ENCODE peak calls at places on chromosomes 13 and 19, in ten cellular contexts. One of them, this sample, is unnamed.
A peak's percentile ranks its signal among the peaks of the same experiment; 100 is the strongest.

GRCh38 chr13:113148940-113149503 is 9.4 kb upstream of the PROZ start:
- DNase-seq in cardiac muscle cell: no peak
- DNase-seq in GM23338: no peak
- DNase-seq in AG09309: no peak
- DNase-seq in lung: no peak
- DNase-seq in GM10248: no peak
- DNase-seq in cardiac fibroblast: no peak
- DNase-seq in mesothelial cell of epicardium: no peak
- DNase-seq in pancreas: no peak
- DNase-seq in H9: peak; percentile 22
- DNase-seq in this sample: no peak

GRCh38 chr19:51140441-51140840 is 1.7 kb upstream of the SIGLEC7 start:
- DNase-seq in cardiac muscle cell: no peak
- DNase-seq in GM23338: peak; percentile 47
- DNase-seq in AG09309: no peak
- DNase-seq in lung: no peak
- DNase-seq in GM10248: no peak
- DNase-seq in cardiac fibroblast: no peak
- DNase-seq in mesothelial cell of epicardium: no peak
- DNase-seq in pancreas: no peak
- DNase-seq in H9: peak; percentile 52
- DNase-seq in this sample: no peak

GRCh38 chr19:50331187-50332013 is 2.2 kb upstream of the KCNC3 start:
- DNase-seq in cardiac muscle cell: no peak
- DNase-seq in GM23338: peak; percentile 94
- DNase-seq in AG09309: no peak
- DNase-seq in lung: no peak
- DNase-seq in GM10248: peak; percentile 22
- DNase-seq in cardiac fibroblast: no peak
- DNase-seq in mesothelial cell of epicardium: no peak
- DNase-seq in pancreas: peak; percentile 34
- DNase-seq in H9: peak; percentile 82
- DNase-seq in this sample: no peak

GRCh38 chr13:71517004-71517403 is 350.0 kb downstream of the DACH1 start:
- DNase-seq in cardiac muscle cell: no peak
- DNase-seq in GM23338: no peak
- DNase-seq in AG09309: no peak
- DNase-seq in lung: no peak
- DNase-seq in GM10248: no peak
- DNase-seq in cardiac fibroblast: no peak
- DNase-seq in mesothelial cell of epicardium: no peak
- DNase-seq in pancreas: no peak
- DNase-seq in H9: no peak
- DNase-seq in this sample: no peak

GRCh38 chr13:34805347-34805746 is 136.7 kb upstream of the NBEA start:
- DNase-seq in cardiac muscle cell: no peak
- DNase-seq in GM23338: no peak
- DNase-seq in AG09309: no peak
- DNase-seq in lung: no peak
- DNase-seq in GM10248: no peak
- DNase-seq in cardiac fibroblast: no peak
- DNase-seq in mesothelial cell of epicardium: no peak
- DNase-seq in pancreas: no peak
- DNase-seq in H9: no peak
- DNase-seq in this sample: no peak

GRCh38 chr19:35144600-35145436 is 1.8 kb downstream of the FXYD7 start:
- DNase-seq in cardiac muscle cell: peak; percentile 58
- DNase-seq in GM23338: peak; percentile 98
- DNase-seq in AG09309: no peak
- DNase-seq in lung: peak; percentile 67
- DNase-seq in GM10248: no peak
- DNase-seq in cardiac fibroblast: no peak
- DNase-seq in mesothelial cell of epicardium: no peak
- DNase-seq in pancreas: peak; percentile 41
- DNase-seq in H9: peak; percentile 87
- DNase-seq in this sample: peak; percentile 60

GRCh38 chr13:78742659-78743058 is 83.7 kb upstream of the OBI1 start:
- DNase-seq in cardiac muscle cell: peak; percentile 24
- DNase-seq in GM23338: peak; percentile 47
- DNase-seq in AG09309: no peak
- DNase-seq in lung: no peak
- DNase-seq in GM10248: no peak
- DNase-seq in cardiac fibroblast: no peak
- DNase-seq in mesothelial cell of epicardium: no peak
- DNase-seq in pancreas: no peak
- DNase-seq in H9: peak; percentile 47
- DNase-seq in this sample: no peak

GRCh38 chr19:14775855-14776254 is 2.5 kb downstream of the ADGRE2 start:
- DNase-seq in cardiac muscle cell: no peak
- DNase-seq in GM23338: peak; percentile 48
- DNase-seq in AG09309: no peak
- DNase-seq in lung: no peak
- DNase-seq in GM10248: peak; percentile 40
- DNase-seq in cardiac fibroblast: no peak
- DNase-seq in mesothelial cell of epicardium: no peak
- DNase-seq in pancreas: no peak
- DNase-seq in H9: peak; percentile 31
- DNase-seq in this sample: no peak

GRCh38 chr13:81957121-81957520 is 1616.2 kb upstream of the SPRY2 start:
- DNase-seq in cardiac muscle cell: no peak
- DNase-seq in GM23338: peak; percentile 49
- DNase-seq in AG09309: no peak
- DNase-seq in lung: no peak
- DNase-seq in GM10248: no peak
- DNase-seq in cardiac fibroblast: no peak
- DNase-seq in mesothelial cell of epicardium: no peak
- DNase-seq in pancreas: no peak
- DNase-seq in H9: peak; percentile 45
- DNase-seq in this sample: no peak
- TF ChIP-seq CTCF in cardiac muscle cell: no peak
- TF ChIP-seq CTCF in GM23338: peak; percentile 64
- TF ChIP-seq CTCF in AG09309: no peak
- TF ChIP-seq CTCF in lung: no peak
- TF ChIP-seq CTCF in GM10248: peak; percentile 3
- TF ChIP-seq CTCF in cardiac fibroblast: no peak
- TF ChIP-seq CTCF in mesothelial cell of epicardium: no peak
- TF ChIP-seq CTCF in pancreas: no peak
- TF ChIP-seq CTCF in H9: peak; percentile 72
- TF ChIP-seq CTCF in this sample: no peak

DNA sequence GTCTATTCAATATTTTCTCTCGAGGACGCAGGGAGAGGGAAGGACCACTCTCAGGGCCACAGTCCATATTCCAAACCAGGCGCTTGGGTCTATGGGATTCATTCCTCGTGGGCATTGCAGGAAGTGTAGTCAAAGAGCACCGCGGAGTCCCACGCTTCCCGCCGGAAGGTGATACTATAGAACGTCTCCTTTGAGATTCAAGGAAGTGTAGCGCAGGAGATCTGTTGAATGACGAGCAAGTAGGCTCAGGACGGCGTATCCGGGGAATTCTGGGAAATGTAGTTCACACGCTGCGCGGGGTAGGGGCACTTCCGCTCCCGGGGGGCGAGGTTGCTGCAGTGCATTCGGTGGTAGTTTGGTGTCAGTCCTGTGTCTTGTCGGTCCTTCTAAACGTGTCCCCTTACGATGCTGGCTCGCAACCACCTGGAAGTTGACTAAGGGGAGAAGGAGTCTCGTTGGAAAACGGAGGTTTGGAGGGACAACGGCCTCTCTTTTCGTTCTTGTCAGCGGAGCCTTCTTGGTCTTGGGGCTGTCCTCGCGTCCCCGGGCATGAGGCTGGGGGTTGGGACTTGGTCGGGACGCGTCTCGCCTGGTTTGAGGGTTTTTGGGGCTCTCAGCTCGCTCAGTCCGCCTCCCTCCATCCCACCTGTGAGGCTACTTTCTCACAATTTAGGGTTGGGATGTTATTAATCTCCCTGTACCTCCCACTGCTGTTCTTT is at the start of gene ZNF284:
- DNase-seq in cardiac muscle cell: peak; percentile 87
- DNase-seq in GM23338: peak; percentile 97
- DNase-seq in AG09309: peak; percentile 46
- DNase-seq in lung: peak; percentile 90
- DNase-seq in GM10248: peak; percentile 90
- DNase-seq in cardiac fibroblast: peak; percentile 89
- DNase-seq in mesothelial cell of epicardium: peak; percentile 83
- DNase-seq in pancreas: peak; percentile 91
- DNase-seq in H9: peak; percentile 95
- DNase-seq in this sample: peak; percentile 87
- TF ChIP-seq CTCF in cardiac muscle cell: no peak
- TF ChIP-seq CTCF in GM23338: no peak
- TF ChIP-seq CTCF in AG09309: no peak
- TF ChIP-seq CTCF in lung: no peak
- TF ChIP-seq CTCF in GM10248: no peak
- TF ChIP-seq CTCF in cardiac fibroblast: no peak
- TF ChIP-seq CTCF in mesothelial cell of epicardium: no peak
- TF ChIP-seq CTCF in pancreas: no peak
- TF ChIP-seq CTCF in H9: no peak
- TF ChIP-seq CTCF in this sample: no peak

DNA sequence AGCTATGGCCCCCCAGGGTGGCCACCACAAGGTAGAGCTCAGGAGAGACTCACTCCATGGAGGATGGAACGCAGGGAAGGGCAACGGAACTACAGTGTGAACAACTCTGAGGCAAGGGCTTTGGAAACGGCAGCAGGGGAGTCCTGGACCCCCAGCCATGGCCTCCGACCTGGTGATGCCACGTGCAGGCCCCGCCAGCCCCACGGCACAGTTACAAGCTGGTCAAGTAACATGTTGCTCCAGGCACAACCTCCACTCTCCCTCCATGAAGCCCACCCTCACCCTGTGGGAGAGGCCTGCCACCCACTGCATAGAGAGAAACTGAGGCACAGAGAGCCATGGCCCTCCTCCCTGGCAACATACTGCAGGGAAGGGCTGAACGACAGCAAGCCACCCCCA is 9.1 kb upstream of the CERS1 start:
- DNase-seq in cardiac muscle cell: no peak
- DNase-seq in GM23338: no peak
- DNase-seq in AG09309: no peak
- DNase-seq in lung: no peak
- DNase-seq in GM10248: no peak
- DNase-seq in cardiac fibroblast: no peak
- DNase-seq in mesothelial cell of epicardium: no peak
- DNase-seq in pancreas: no peak
- DNase-seq in H9: no peak
- DNase-seq in this sample: no peak
- TF ChIP-seq CTCF in cardiac muscle cell: no peak
- TF ChIP-seq CTCF in GM23338: no peak
- TF ChIP-seq CTCF in AG09309: no peak
- TF ChIP-seq CTCF in lung: no peak
- TF ChIP-seq CTCF in GM10248: no peak
- TF ChIP-seq CTCF in cardiac fibroblast: no peak
- TF ChIP-seq CTCF in mesothelial cell of epicardium: no peak
- TF ChIP-seq CTCF in pancreas: no peak
- TF ChIP-seq CTCF in H9: no peak
- TF ChIP-seq CTCF in this sample: no peak

GRCh38 chr19:43720936-43721335 is 5.1 kb downstream of the IRGC start:
- DNase-seq in cardiac muscle cell: no peak
- DNase-seq in GM23338: no peak
- DNase-seq in AG09309: no peak
- DNase-seq in lung: no peak
- DNase-seq in GM10248: no peak
- DNase-seq in cardiac fibroblast: no peak
- DNase-seq in mesothelial cell of epicardium: no peak
- DNase-seq in pancreas: no peak
- DNase-seq in H9: no peak
- DNase-seq in this sample: no peak

GRCh38 chr19:43721469-43722048 is 5.7 kb downstream of the IRGC start:
- DNase-seq in cardiac muscle cell: no peak
- DNase-seq in GM23338: no peak
- DNase-seq in AG09309: no peak
- DNase-seq in lung: no peak
- DNase-seq in GM10248: no peak
- DNase-seq in cardiac fibroblast: no peak
- DNase-seq in mesothelial cell of epicardium: no peak
- DNase-seq in pancreas: no peak
- DNase-seq in H9: no peak
- DNase-seq in this sample: no peak

GRCh38 chr19:43725468-43725867 is 9.6 kb downstream of the IRGC start:
- DNase-seq in cardiac muscle cell: no peak
- DNase-seq in GM23338: no peak
- DNase-seq in AG09309: no peak
- DNase-seq in lung: no peak
- DNase-seq in GM10248: peak; percentile 56
- DNase-seq in cardiac fibroblast: peak; percentile 18
- DNase-seq in mesothelial cell of epicardium: no peak
- DNase-seq in pancreas: no peak
- DNase-seq in H9: no peak
- DNase-seq in this sample: no peak

GRCh38 chr19:43724896-43725295 is 9.0 kb downstream of the IRGC start:
- DNase-seq in cardiac muscle cell: no peak
- DNase-seq in GM23338: no peak
- DNase-seq in AG09309: no peak
- DNase-seq in lung: no peak
- DNase-seq in GM10248: no peak
- DNase-seq in cardiac fibroblast: no peak
- DNase-seq in mesothelial cell of epicardium: no peak
- DNase-seq in pancreas: no peak
- DNase-seq in H9: no peak
- DNase-seq in this sample: no peak

GRCh38 chr19:43723588-43723987 is 7.7 kb downstream of the IRGC start:
- DNase-seq in cardiac muscle cell: no peak
- DNase-seq in GM23338: peak; percentile 42
- DNase-seq in AG09309: no peak
- DNase-seq in lung: no peak
- DNase-seq in GM10248: no peak
- DNase-seq in cardiac fibroblast: no peak
- DNase-seq in mesothelial cell of epicardium: no peak
- DNase-seq in pancreas: no peak
- DNase-seq in H9: no peak
- DNase-seq in this sample: no peak
- TF ChIP-seq CTCF in cardiac muscle cell: peak; percentile 37
- TF ChIP-seq CTCF in GM23338: peak; percentile 59
- TF ChIP-seq CTCF in AG09309: peak; percentile 44
- TF ChIP-seq CTCF in lung: no peak
- TF ChIP-seq CTCF in GM10248: no peak
- TF ChIP-seq CTCF in cardiac fibroblast: peak; percentile 52
- TF ChIP-seq CTCF in mesothelial cell of epicardium: no peak
- TF ChIP-seq CTCF in pancreas: no peak
- TF ChIP-seq CTCF in H9: peak; percentile 62
- TF ChIP-seq CTCF in this sample: no peak

GRCh38 chr19:42268142-42268703 is 829 bp upstream of the CIC start:
- DNase-seq in cardiac muscle cell: peak; percentile 100
- DNase-seq in GM23338: peak; percentile 100
- DNase-seq in AG09309: peak; percentile 98
- DNase-seq in lung: peak; percentile 100
- DNase-seq in GM10248: peak; percentile 93
- DNase-seq in cardiac fibroblast: peak; percentile 100
- DNase-seq in mesothelial cell of epicardium: peak; percentile 98
- DNase-seq in pancreas: peak; percentile 100
- DNase-seq in H9: peak; percentile 99
- DNase-seq in this sample: peak; percentile 95
- TF ChIP-seq CTCF in cardiac muscle cell: no peak
- TF ChIP-seq CTCF in GM23338: no peak
- TF ChIP-seq CTCF in AG09309: no peak
- TF ChIP-seq CTCF in lung: no peak
- TF ChIP-seq CTCF in GM10248: no peak
- TF ChIP-seq CTCF in cardiac fibroblast: no peak
- TF ChIP-seq CTCF in mesothelial cell of epicardium: no peak
- TF ChIP-seq CTCF in pancreas: no peak
- TF ChIP-seq CTCF in H9: no peak
- TF ChIP-seq CTCF in this sample: no peak